ENCODE peak calls at places on chromosome 19, in seven cellular contexts. Z, T, R, Q, K, X and I are unnamed samples. For H3K4me1 and H3K36me3, the result is how much of the 10 kb centered on the place peaks cover.

GRCh38 chr19:12788025-12788681 is 3.1 kb upstream of the JUNB start:
- DNase-seq in K (no peak), R (no peak), X (no peak), T (no peak), Q (no peak), Z (no peak), I (no peak)

GRCh38 chr19:2974342-2974932 is 2.9 kb upstream of the TLE6 start:
- DNase-seq in R (peak), K (peak), T (no peak), Q (no peak), X (peak), Z (no peak), I (no peak)

GRCh38 chr19:15280915-15281683 is 48.9 kb upstream of the EPHX3 start:
- DNase-seq in T (no peak), Q (no peak), K (peak), X (peak), R (peak), Z (peak), I (no peak)

GRCh38 chr19:42816901-42817300 is 51.4 kb upstream of the PSG8 start:
- DNase-seq in Q (no peak), X (no peak), T (no peak), Z (no peak), R (no peak), K (no peak), I (no peak)

GRCh38 chr19:19320362-19321142 is at the start of the genes MAU2 and SUGP1:
- DNase-seq in Q (peak), X (peak), Z (peak), R (peak), K (peak), T (peak), I (peak)

GRCh38 chr19:6241056-6241455 is 38.7 kb downstream of the MLLT1 start:
- DNase-seq in R (peak), T (no peak), K (no peak), Q (peak), Z (no peak), X (peak), I (no peak)

GRCh38 chr19:4284176-4284958 is 5.3 kb downstream of the SHD start:
- DNase-seq in X (no peak), Z (peak), Q (peak), K (no peak), R (no peak), T (no peak), I (peak)

GRCh38 chr19:38385804-38386257 is 2.0 kb downstream of the GGN start:
- DNase-seq in R (no peak), T (no peak), X (peak), K (no peak), Z (no peak), Q (no peak), I (no peak)

GRCh38 chr19:33312065-33312464 is 9.7 kb upstream of the CEBPA start:
- DNase-seq in R (no peak), T (no peak), Q (no peak), K (no peak), X (no peak), Z (no peak), I (no peak)

GRCh38 chr19:55465460-55466245 is 1.1 kb upstream of the C19orf85 start:
- DNase-seq in T (no peak), Q (no peak), X (no peak), Z (no peak), K (no peak), R (no peak), I (no peak)

GRCh38 chr19:39345956-39346355 is 3.7 kb downstream of the SAMD4B start:
- DNase-seq in Q (no peak), R (no peak), X (no peak), Z (no peak), T (no peak), K (no peak), I (no peak)

GRCh38 chr19:53055117-53055516 is 10.6 kb downstream of the ERVV-2 start:
- DNase-seq in X (no peak), R (no peak), Q (no peak), Z (no peak), K (no peak), T (no peak), I (no peak)

GRCh38 chr19:5057860-5058259 is 88.9 kb downstream of the KDM4B start:
- DNase-seq in Q (no peak), X (peak), T (no peak), K (no peak), R (no peak), Z (no peak), I (no peak)

GRCh38 chr19:54534156-54534555 is 31.5 kb downstream of the LAIR2 start:
- DNase-seq in T (no peak), Q (no peak), Z (no peak), R (no peak), X (no peak), K (no peak), I (no peak)

GRCh38 chr19:55220525-55220924 is 8.0 kb downstream of the TMEM86B start:
- DNase-seq in X (no peak), T (no peak), Q (no peak), R (no peak), Z (no peak), K (no peak), I (no peak)

GRCh38 chr19:13692096-13692495 is 72.2 kb upstream of the MRI1 start:
- DNase-seq in Z (no peak), K (no peak), T (no peak), Q (no peak), X (no peak), R (no peak), I (no peak)

GRCh38 chr19:3095375-3096191 is 1.4 kb downstream of the GNA11 start:
- DNase-seq in Z (no peak), T (peak), R (no peak), K (no peak), X (peak), Q (peak), I (no peak)

GRCh38 chr19:33960566-33960965 is 163.9 kb downstream of the KCTD15 start:
- DNase-seq in T (no peak), Q (no peak), K (no peak), X (no peak), Z (no peak), R (no peak), I (no peak)

GRCh38 chr19:27679905-27680304 is 1533.0 kb downstream of the UQCRFS1 start:
- DNase-seq in K (no peak), X (no peak), Z (no peak), Q (no peak), R (no peak), T (no peak), I (no peak)

GRCh38 chr19:35166100-35167063 is 11.8 kb downstream of the FXYD5 start:
- DNase-seq in R (no peak), K (peak), X (no peak), Z (no peak), Q (no peak), T (no peak), I (no peak)

GRCh38 chr19:33350538-33351309 is 22.8 kb upstream of the CEBPG start:
- DNase-seq in T (no peak), K (peak), R (no peak), X (peak), Q (no peak), Z (no peak), I (no peak)

GRCh38 chr19:11196406-11197287 is 698 bp downstream of the KANK2 start:
- DNase-seq in T (no peak), Q (peak), R (no peak), X (peak), Z (no peak), K (peak), I (no peak)

GRCh38 chr19:13840751-13841338 is 36.1 kb upstream of the NANOS3 start:
- DNase-seq in Z (no peak), T (no peak), K (no peak), X (no peak), Q (no peak), R (no peak), I (no peak)

GRCh38 chr19:38852231-38853044 is 2.7 kb upstream of the HNRNPL start:
- DNase-seq in X (peak), Z (no peak), Q (peak), K (peak), R (peak), T (peak), I (no peak)

DNA sequence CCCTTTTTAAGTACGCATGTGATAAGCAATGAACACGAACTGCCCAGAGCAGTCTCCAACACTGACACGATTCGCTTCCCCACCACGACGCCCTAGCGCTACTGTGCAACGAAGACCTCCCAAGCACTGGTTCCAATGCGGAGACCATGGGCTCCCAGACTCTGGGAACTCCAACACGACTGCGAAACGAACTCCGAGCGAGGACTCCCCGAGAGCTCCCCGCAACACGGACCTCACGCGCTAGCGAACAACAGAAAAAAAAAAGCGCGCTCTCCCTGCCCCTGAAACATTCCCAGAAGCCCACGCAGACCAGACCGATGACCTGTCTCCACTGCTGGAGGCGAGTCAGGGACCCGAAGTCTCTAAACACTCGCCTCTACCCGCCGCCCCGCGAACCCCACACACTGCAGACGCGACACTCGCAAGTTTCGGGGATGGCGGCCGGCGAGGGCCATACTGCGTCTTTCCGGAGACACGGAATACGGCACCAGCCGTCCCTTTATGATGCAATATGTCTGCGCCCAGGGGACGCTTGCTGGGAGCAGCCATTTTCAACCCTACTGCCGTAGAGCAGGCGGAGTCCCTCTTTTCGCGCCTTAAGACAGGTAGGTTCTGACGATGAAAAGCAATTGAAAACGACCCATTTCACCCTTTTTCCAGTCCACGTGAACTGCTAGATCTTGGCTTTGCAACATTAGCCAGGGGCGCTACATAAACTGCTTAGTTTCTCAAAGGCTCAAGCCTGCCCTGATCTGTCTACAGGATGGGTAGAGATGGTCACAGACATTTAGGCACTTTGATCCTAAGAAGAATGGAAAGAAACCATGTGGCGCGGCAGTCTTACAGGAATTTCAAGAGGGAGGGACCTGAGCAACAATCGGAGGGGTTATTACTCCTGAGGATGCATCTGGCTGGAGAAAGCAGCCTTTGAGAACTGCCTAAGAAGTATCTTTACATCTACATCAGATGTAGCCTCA is at the start of gene ZNF577:
- DNase-seq in Z (no peak), T (peak), Q (peak), X (peak), R (peak), K (peak), I (peak)
- H3K4me1 ChIP-seq in Z (under half), T (under half), Q (under half), X (under half), R (under half), K (under half), I (under half)

GRCh38 chr19:8388612-8388958 is 1.6 kb upstream of the RAB11B start:
- DNase-seq in Z (no peak), K (no peak), Q (no peak), R (no peak), X (peak), T (no peak), I (no peak)
- H3K4me3 ChIP-seq in Z (no peak), K (no peak), Q (no peak), R (no peak), X (no peak), T (no peak), I (no peak)

GRCh38 chr19:46967578-46968018 is 52.0 kb upstream of the NPAS1 start:
- DNase-seq in R (peak), X (peak), Z (no peak), Q (peak), K (no peak), T (no peak), I (no peak)

GRCh38 chr19:46972301-46972700 is 47.3 kb upstream of the NPAS1 start:
- DNase-seq in Z (no peak), T (no peak), K (no peak), X (peak), Q (no peak), R (no peak), I (no peak)

GRCh38 chr19:46974181-46974580 is 45.5 kb upstream of the NPAS1 start:
- DNase-seq in K (no peak), Z (no peak), X (no peak), R (no peak), T (no peak), Q (no peak), I (no peak)

GRCh38 chr19:46975011-46975917 is 44.4 kb upstream of the NPAS1 start:
- DNase-seq in K (no peak), R (no peak), T (no peak), X (no peak), Q (no peak), Z (peak), I (no peak)

DNA sequence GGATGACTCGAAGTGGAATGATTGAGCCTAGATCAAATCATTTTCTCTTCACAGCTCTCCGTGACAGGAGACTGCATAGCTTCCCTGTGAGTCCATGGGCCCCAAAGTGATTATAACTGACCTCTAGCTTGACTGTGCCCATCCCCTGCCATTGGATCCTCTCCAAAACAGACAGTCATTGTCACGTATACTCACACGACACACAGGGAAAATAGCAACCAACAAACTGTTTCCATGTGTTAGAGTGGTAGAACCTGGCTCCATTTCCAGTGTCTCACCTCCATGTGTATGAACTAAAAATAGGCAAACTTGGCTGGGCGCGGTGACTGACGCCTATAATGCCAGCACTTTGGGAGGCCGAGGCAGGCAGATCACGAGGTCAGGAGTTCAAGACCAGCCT is 48.8 kb upstream of the NPAS1 start:
- DNase-seq in R (no peak), X (peak), Q (no peak), T (no peak), K (no peak), Z (no peak), I (no peak)
- H3K36me3 ChIP-seq in R (under half), X (under half), Q (under half), T (under half), K (under half), Z (under half), I (under half)

GRCh38 chr19:18174983-18175382 is 1.4 kb downstream of the IFI30 start:
- DNase-seq in Q (no peak), T (no peak), Z (no peak), R (no peak), X (no peak), K (no peak), I (no peak)
- H3K4me1 ChIP-seq in Q (under half), T (under half), Z (under half), R (under half), X (under half), K (under half), I (under half)

DNA sequence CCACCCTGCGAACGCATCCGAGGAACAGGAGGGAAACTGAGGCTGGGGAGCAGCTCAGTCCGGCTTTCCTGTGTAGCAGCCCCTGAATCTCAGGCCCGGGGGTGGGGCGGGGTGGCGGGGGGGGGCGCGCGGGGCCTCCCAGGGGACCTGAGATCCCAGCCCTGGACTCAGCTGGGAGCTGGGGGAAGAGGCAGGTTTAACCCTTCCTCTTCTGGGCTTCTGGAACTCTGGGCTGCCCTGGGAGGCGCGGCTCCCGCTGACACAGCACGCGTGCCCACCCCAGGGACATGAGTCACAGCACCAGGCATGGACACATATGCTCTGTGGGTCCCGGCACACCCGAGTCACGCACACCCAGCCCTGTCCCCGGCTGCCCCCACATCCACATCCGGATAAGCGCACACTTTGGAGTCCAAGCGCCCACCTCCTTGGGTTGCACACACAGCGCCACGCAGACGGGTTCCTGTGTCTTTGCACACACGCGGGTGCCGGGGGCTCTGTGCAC is 3.5 kb upstream of the CIRBP start:
- DNase-seq in T (no peak), K (peak), Q (no peak), X (peak), Z (no peak), R (peak), I (no peak)
- H3K4me3 ChIP-seq in T (no peak), K (no peak), Q (peak), X (peak), Z (peak), R (peak), I (peak)

GRCh38 chr19:10137751-10138682 is 18.3 kb upstream of the EIF3G start:
- DNase-seq in R (no peak), T (no peak), X (no peak), Z (no peak), K (no peak), Q (no peak), I (no peak)
- H3K36me3 ChIP-seq in R (half or more), T (half or more), X (half or more), Z (half or more), K (half or more), Q (under half), I (half or more)